ENCODE peak calls at places on chromosome 15, in nine cellular contexts. One of them, this sample, is unnamed. For H3K9me3, the result is how much of the 10 kb centered on the place peaks cover.

GRCh38 chr15:57112178-57112577 is 193.7 kb downstream of the TCF12 start:
- DNase-seq in MM.1S: no peak
- DNase-seq in left ventricle myocardium inferior: no peak
- DNase-seq in mucosa of descending colon: no peak
- DNase-seq in neural progenitor cell: no peak
- DNase-seq in right cardiac atrium: no peak
- DNase-seq in CD8-positive, alpha-beta memory T cell: no peak
- DNase-seq in upper lobe of right lung: no peak
- DNase-seq in uterus: no peak
- DNase-seq in this sample: no peak

GRCh38 chr15:83365370-83365938 is 81.0 kb upstream of the BNC1 start:
- DNase-seq in MM.1S: peak
- DNase-seq in left ventricle myocardium inferior: peak
- DNase-seq in mucosa of descending colon: no peak
- DNase-seq in neural progenitor cell: peak
- DNase-seq in right cardiac atrium: peak
- DNase-seq in CD8-positive, alpha-beta memory T cell: no peak
- DNase-seq in upper lobe of right lung: peak
- DNase-seq in uterus: peak
- DNase-seq in this sample: no peak

GRCh38 chr15:60416519-60416918 is 18.7 kb upstream of the ANXA2 start:
- DNase-seq in MM.1S: no peak
- DNase-seq in left ventricle myocardium inferior: no peak
- DNase-seq in mucosa of descending colon: no peak
- DNase-seq in neural progenitor cell: no peak
- DNase-seq in right cardiac atrium: no peak
- DNase-seq in CD8-positive, alpha-beta memory T cell: no peak
- DNase-seq in upper lobe of right lung: no peak
- DNase-seq in uterus: no peak
- DNase-seq in this sample: no peak

GRCh38 chr15:39304201-39304841 is 276.6 kb upstream of the THBS1 start:
- DNase-seq in MM.1S: no peak
- DNase-seq in left ventricle myocardium inferior: no peak
- DNase-seq in mucosa of descending colon: no peak
- DNase-seq in neural progenitor cell: no peak
- DNase-seq in right cardiac atrium: no peak
- DNase-seq in CD8-positive, alpha-beta memory T cell: no peak
- DNase-seq in upper lobe of right lung: no peak
- DNase-seq in uterus: no peak
- DNase-seq in this sample: no peak

GRCh38 chr15:97521390-97521789 is 439.1 kb upstream of the ARRDC4 start:
- DNase-seq in MM.1S: no peak
- DNase-seq in left ventricle myocardium inferior: no peak
- DNase-seq in mucosa of descending colon: no peak
- DNase-seq in neural progenitor cell: no peak
- DNase-seq in right cardiac atrium: no peak
- DNase-seq in CD8-positive, alpha-beta memory T cell: no peak
- DNase-seq in upper lobe of right lung: no peak
- DNase-seq in uterus: no peak
- DNase-seq in this sample: no peak

GRCh38 chr15:87733005-87733404 is 523.5 kb downstream of the NTRK3 start:
- DNase-seq in MM.1S: no peak
- DNase-seq in left ventricle myocardium inferior: no peak
- DNase-seq in mucosa of descending colon: no peak
- DNase-seq in neural progenitor cell: no peak
- DNase-seq in right cardiac atrium: no peak
- DNase-seq in CD8-positive, alpha-beta memory T cell: no peak
- DNase-seq in upper lobe of right lung: no peak
- DNase-seq in uterus: no peak
- DNase-seq in this sample: no peak

GRCh38 chr15:84970832-84971231 is 10.8 kb upstream of the PDE8A start:
- DNase-seq in MM.1S: no peak
- DNase-seq in left ventricle myocardium inferior: no peak
- DNase-seq in mucosa of descending colon: no peak
- DNase-seq in neural progenitor cell: no peak
- DNase-seq in right cardiac atrium: no peak
- DNase-seq in CD8-positive, alpha-beta memory T cell: no peak
- DNase-seq in upper lobe of right lung: no peak
- DNase-seq in uterus: no peak
- DNase-seq in this sample: no peak

GRCh38 chr15:75042730-75043508 is 19.5 kb downstream of the PPCDC start:
- DNase-seq in MM.1S: peak
- DNase-seq in left ventricle myocardium inferior: peak
- DNase-seq in mucosa of descending colon: peak
- DNase-seq in neural progenitor cell: peak
- DNase-seq in right cardiac atrium: peak
- DNase-seq in CD8-positive, alpha-beta memory T cell: peak
- DNase-seq in upper lobe of right lung: peak
- DNase-seq in uterus: peak
- DNase-seq in this sample: no peak

GRCh38 chr15:88908697-88909621 is 4.2 kb downstream of the MFGE8 start:
- DNase-seq in MM.1S: no peak
- DNase-seq in left ventricle myocardium inferior: no peak
- DNase-seq in mucosa of descending colon: no peak
- DNase-seq in neural progenitor cell: no peak
- DNase-seq in right cardiac atrium: no peak
- DNase-seq in CD8-positive, alpha-beta memory T cell: no peak
- DNase-seq in upper lobe of right lung: peak
- DNase-seq in uterus: peak
- DNase-seq in this sample: no peak

GRCh38 chr15:41698779-41699178 is 38.6 kb downstream of the MGA start:
- DNase-seq in MM.1S: no peak
- DNase-seq in left ventricle myocardium inferior: no peak
- DNase-seq in mucosa of descending colon: no peak
- DNase-seq in neural progenitor cell: no peak
- DNase-seq in right cardiac atrium: no peak
- DNase-seq in CD8-positive, alpha-beta memory T cell: no peak
- DNase-seq in upper lobe of right lung: no peak
- DNase-seq in uterus: no peak
- DNase-seq in this sample: no peak

GRCh38 chr15:91469627-91470567 is 369.8 kb downstream of the SV2B start:
- DNase-seq in MM.1S: no peak
- DNase-seq in left ventricle myocardium inferior: no peak
- DNase-seq in mucosa of descending colon: peak
- DNase-seq in neural progenitor cell: no peak
- DNase-seq in right cardiac atrium: peak
- DNase-seq in CD8-positive, alpha-beta memory T cell: peak
- DNase-seq in upper lobe of right lung: no peak
- DNase-seq in uterus: no peak
- DNase-seq in this sample: peak

GRCh38 chr15:55218068-55218467 is 21.3 kb upstream of the RSL24D1 start:
- DNase-seq in MM.1S: no peak
- DNase-seq in left ventricle myocardium inferior: no peak
- DNase-seq in mucosa of descending colon: no peak
- DNase-seq in neural progenitor cell: no peak
- DNase-seq in right cardiac atrium: no peak
- DNase-seq in CD8-positive, alpha-beta memory T cell: no peak
- DNase-seq in upper lobe of right lung: no peak
- DNase-seq in uterus: no peak
- DNase-seq in this sample: no peak

GRCh38 chr15:43134157-43134637 is 811 bp downstream of the TMEM62 start:
- DNase-seq in MM.1S: peak
- DNase-seq in left ventricle myocardium inferior: no peak
- DNase-seq in mucosa of descending colon: no peak
- DNase-seq in neural progenitor cell: peak
- DNase-seq in right cardiac atrium: no peak
- DNase-seq in CD8-positive, alpha-beta memory T cell: no peak
- DNase-seq in upper lobe of right lung: no peak
- DNase-seq in uterus: no peak
- DNase-seq in this sample: no peak

GRCh38 chr15:82052751-82053150 is 6.9 kb upstream of the MEX3B start:
- DNase-seq in MM.1S: no peak
- DNase-seq in left ventricle myocardium inferior: no peak
- DNase-seq in mucosa of descending colon: no peak
- DNase-seq in neural progenitor cell: no peak
- DNase-seq in right cardiac atrium: no peak
- DNase-seq in CD8-positive, alpha-beta memory T cell: no peak
- DNase-seq in upper lobe of right lung: no peak
- DNase-seq in uterus: no peak
- DNase-seq in this sample: no peak

GRCh38 chr15:93073465-93073952 is 15.5 kb downstream of the RGMA start:
- DNase-seq in MM.1S: no peak
- DNase-seq in left ventricle myocardium inferior: no peak
- DNase-seq in mucosa of descending colon: no peak
- DNase-seq in neural progenitor cell: peak
- DNase-seq in right cardiac atrium: peak
- DNase-seq in CD8-positive, alpha-beta memory T cell: no peak
- DNase-seq in upper lobe of right lung: peak
- DNase-seq in uterus: peak
- DNase-seq in this sample: no peak

GRCh38 chr15:63860161-63860954 is 26.6 kb upstream of the HERC1 start:
- DNase-seq in MM.1S: peak
- DNase-seq in left ventricle myocardium inferior: no peak
- DNase-seq in mucosa of descending colon: peak
- DNase-seq in neural progenitor cell: no peak
- DNase-seq in right cardiac atrium: peak
- DNase-seq in CD8-positive, alpha-beta memory T cell: peak
- DNase-seq in upper lobe of right lung: no peak
- DNase-seq in uterus: no peak
- DNase-seq in this sample: peak

GRCh38 chr15:69156726-69157381 is 3.6 kb upstream of the GLCE start:
- DNase-seq in MM.1S: no peak
- DNase-seq in left ventricle myocardium inferior: no peak
- DNase-seq in mucosa of descending colon: no peak
- DNase-seq in neural progenitor cell: no peak
- DNase-seq in right cardiac atrium: no peak
- DNase-seq in CD8-positive, alpha-beta memory T cell: no peak
- DNase-seq in upper lobe of right lung: no peak
- DNase-seq in uterus: no peak
- DNase-seq in this sample: no peak

GRCh38 chr15:39025331-39025730 is 460.7 kb upstream of the RASGRP1 start:
- DNase-seq in MM.1S: no peak
- DNase-seq in left ventricle myocardium inferior: no peak
- DNase-seq in mucosa of descending colon: no peak
- DNase-seq in neural progenitor cell: no peak
- DNase-seq in right cardiac atrium: no peak
- DNase-seq in CD8-positive, alpha-beta memory T cell: no peak
- DNase-seq in upper lobe of right lung: no peak
- DNase-seq in uterus: no peak
- DNase-seq in this sample: no peak

GRCh38 chr15:92123848-92124631 is 269.6 kb upstream of the ST8SIA2 start:
- DNase-seq in MM.1S: no peak
- DNase-seq in left ventricle myocardium inferior: no peak
- DNase-seq in mucosa of descending colon: no peak
- DNase-seq in neural progenitor cell: no peak
- DNase-seq in right cardiac atrium: no peak
- DNase-seq in CD8-positive, alpha-beta memory T cell: no peak
- DNase-seq in upper lobe of right lung: no peak
- DNase-seq in uterus: no peak
- DNase-seq in this sample: no peak

GRCh38 chr15:41734079-41734478 is 40.2 kb upstream of the MAPKBP1 start:
- DNase-seq in MM.1S: no peak
- DNase-seq in left ventricle myocardium inferior: no peak
- DNase-seq in mucosa of descending colon: no peak
- DNase-seq in neural progenitor cell: no peak
- DNase-seq in right cardiac atrium: no peak
- DNase-seq in CD8-positive, alpha-beta memory T cell: no peak
- DNase-seq in upper lobe of right lung: no peak
- DNase-seq in uterus: no peak
- DNase-seq in this sample: no peak

DNA sequence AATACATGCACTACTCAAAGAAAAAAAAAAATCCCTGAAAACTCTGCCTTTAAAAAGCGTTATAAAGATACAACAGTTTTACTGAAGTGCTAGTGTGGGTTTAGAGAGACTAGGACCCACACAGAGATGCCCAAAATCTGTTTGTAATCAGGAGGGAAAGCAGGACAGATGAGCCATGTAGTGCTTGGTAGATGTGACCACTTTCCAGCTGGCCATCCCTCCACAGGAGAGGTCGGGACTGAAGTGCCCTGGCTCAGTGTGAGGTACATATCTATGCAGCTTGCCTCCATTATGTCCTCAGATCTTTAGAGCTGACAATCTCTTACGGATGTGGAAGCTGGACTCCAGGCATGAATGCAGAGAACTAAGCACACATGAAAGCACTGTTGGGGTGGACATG is 57.5 kb upstream of the NANOGP8 start:
- DNase-seq in MM.1S: no peak
- DNase-seq in left ventricle myocardium inferior: no peak
- DNase-seq in mucosa of descending colon: no peak
- DNase-seq in neural progenitor cell: no peak
- DNase-seq in right cardiac atrium: no peak
- DNase-seq in CD8-positive, alpha-beta memory T cell: no peak
- DNase-seq in upper lobe of right lung: no peak
- DNase-seq in uterus: no peak
- DNase-seq in this sample: no peak
- H3K9me3 ChIP-seq in MM.1S: under half
- H3K9me3 ChIP-seq in left ventricle myocardium inferior: under half
- H3K9me3 ChIP-seq in mucosa of descending colon: under half
- H3K9me3 ChIP-seq in neural progenitor cell: under half
- H3K9me3 ChIP-seq in right cardiac atrium: under half
- H3K9me3 ChIP-seq in CD8-positive, alpha-beta memory T cell: under half
- H3K9me3 ChIP-seq in upper lobe of right lung: under half
- H3K9me3 ChIP-seq in uterus: under half
- H3K9me3 ChIP-seq in this sample: under half

DNA sequence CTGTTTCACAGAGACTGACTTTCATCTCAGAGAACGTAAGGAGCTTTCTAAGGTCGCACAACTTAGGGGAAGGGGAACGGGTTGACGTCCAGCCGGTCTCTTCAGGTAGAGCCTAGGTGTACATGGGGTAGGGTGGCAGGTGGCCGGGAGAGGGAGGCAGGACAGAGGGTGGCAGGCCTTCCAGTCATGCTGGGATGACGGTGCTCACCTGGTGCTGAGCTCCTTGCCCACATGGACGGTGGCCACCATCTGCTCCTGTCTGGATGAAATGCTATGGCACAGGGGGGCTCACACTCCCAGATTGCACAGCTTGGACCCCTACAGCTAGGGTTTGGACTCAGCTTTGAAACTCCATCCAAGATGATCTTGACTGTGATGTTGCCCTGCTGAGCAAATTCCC is 144.5 kb downstream of the ATP10A start:
- DNase-seq in MM.1S: no peak
- DNase-seq in left ventricle myocardium inferior: no peak
- DNase-seq in mucosa of descending colon: no peak
- DNase-seq in neural progenitor cell: no peak
- DNase-seq in right cardiac atrium: no peak
- DNase-seq in CD8-positive, alpha-beta memory T cell: no peak
- DNase-seq in upper lobe of right lung: peak
- DNase-seq in uterus: no peak
- DNase-seq in this sample: no peak
- H3K9me3 ChIP-seq in MM.1S: under half
- H3K9me3 ChIP-seq in left ventricle myocardium inferior: under half
- H3K9me3 ChIP-seq in mucosa of descending colon: under half
- H3K9me3 ChIP-seq in neural progenitor cell: under half
- H3K9me3 ChIP-seq in right cardiac atrium: under half
- H3K9me3 ChIP-seq in CD8-positive, alpha-beta memory T cell: under half
- H3K9me3 ChIP-seq in upper lobe of right lung: under half
- H3K9me3 ChIP-seq in uterus: under half
- H3K9me3 ChIP-seq in this sample: under half

GRCh38 chr15:25066708-25067107 is 111.9 kb downstream of the SNRPN start:
- DNase-seq in MM.1S: no peak
- DNase-seq in left ventricle myocardium inferior: no peak
- DNase-seq in mucosa of descending colon: no peak
- DNase-seq in neural progenitor cell: no peak
- DNase-seq in right cardiac atrium: no peak
- DNase-seq in CD8-positive, alpha-beta memory T cell: no peak
- DNase-seq in upper lobe of right lung: peak
- DNase-seq in uterus: no peak
- DNase-seq in this sample: no peak
- H3K9me3 ChIP-seq in MM.1S: under half
- H3K9me3 ChIP-seq in left ventricle myocardium inferior: half or more
- H3K9me3 ChIP-seq in mucosa of descending colon: half or more
- H3K9me3 ChIP-seq in neural progenitor cell: under half
- H3K9me3 ChIP-seq in right cardiac atrium: half or more
- H3K9me3 ChIP-seq in CD8-positive, alpha-beta memory T cell: half or more
- H3K9me3 ChIP-seq in upper lobe of right lung: half or more
- H3K9me3 ChIP-seq in uterus: half or more
- H3K9me3 ChIP-seq in this sample: half or more

GRCh38 chr15:100516592-100517489 is 11.9 kb downstream of the CERS3 start:
- DNase-seq in MM.1S: no peak
- DNase-seq in left ventricle myocardium inferior: no peak
- DNase-seq in mucosa of descending colon: no peak
- DNase-seq in neural progenitor cell: no peak
- DNase-seq in right cardiac atrium: no peak
- DNase-seq in CD8-positive, alpha-beta memory T cell: no peak
- DNase-seq in upper lobe of right lung: no peak
- DNase-seq in uterus: peak
- DNase-seq in this sample: no peak
- H3K9me3 ChIP-seq in MM.1S: under half
- H3K9me3 ChIP-seq in left ventricle myocardium inferior: under half
- H3K9me3 ChIP-seq in mucosa of descending colon: under half
- H3K9me3 ChIP-seq in neural progenitor cell: under half
- H3K9me3 ChIP-seq in right cardiac atrium: under half
- H3K9me3 ChIP-seq in CD8-positive, alpha-beta memory T cell: under half
- H3K9me3 ChIP-seq in upper lobe of right lung: under half
- H3K9me3 ChIP-seq in uterus: under half
- H3K9me3 ChIP-seq in this sample: under half

This sample was measured in T-helper 17 cell.